ENCODE peak calls at places on chromosomes 11 and 22, in six cellular contexts. E is fibroblast of the aortic adventitia, J is mesothelial cell of epicardium, X is AG04449, V is foreskin fibroblast, L is Calu3. Z is an unnamed sample.

GRCh38 chr22:37940698-37941376 is 12.6 kb downstream of the C22orf23 start:
- DNase-seq in V (peak; percentile 15), X (no peak), J (no peak), L (no peak), E (peak; percentile 17), Z (no peak)

GRCh38 chr11:115244758-115245157 is 259.5 kb downstream of the CADM1 start:
- DNase-seq in E (no peak), V (no peak), X (no peak), J (no peak), L (no peak), Z (no peak)

GRCh38 chr22:28962042-28962554 is 78.7 kb downstream of the ZNRF3 start:
- DNase-seq in V (no peak), J (no peak), X (no peak), L (no peak), E (no peak), Z (no peak)

GRCh38 chr11:96567193-96567592 is 177.4 kb downstream of the JRKL start:
- DNase-seq in X (no peak), J (no peak), E (peak; percentile 10), V (no peak), L (no peak), Z (no peak)

GRCh38 chr11:122791836-122792235 is 46.5 kb upstream of the CRTAM start:
- DNase-seq in E (peak; percentile 67), V (peak; percentile 75), L (no peak), J (no peak), X (no peak), Z (no peak)

GRCh38 chr22:21641795-21642583 is at the start of gene SDF2L1:
- DNase-seq in E (peak; percentile 98), V (peak; percentile 100), X (peak; percentile 91), L (peak; percentile 99), J (peak; percentile 93), Z (peak; percentile 99)

GRCh38 chr11:1005913-1006312 is 30.6 kb downstream of the MUC6 start:
- DNase-seq in L (no peak), E (peak; percentile 27), V (peak; percentile 43), J (no peak), X (no peak), Z (no peak)

GRCh38 chr11:10763766-10764165 is 12.7 kb downstream of the CTR9 start:
- DNase-seq in L (no peak), X (no peak), V (no peak), E (no peak), J (no peak), Z (no peak)

GRCh38 chr11:35349897-35350296 is 69.5 kb downstream of the SLC1A2 start:
- DNase-seq in J (no peak), X (no peak), E (no peak), V (no peak), L (no peak), Z (no peak)

GRCh38 chr11:64268687-64269379 is 15.6 kb downstream of the BAD start:
- DNase-seq in L (peak; percentile 56), E (peak; percentile 86), J (no peak), X (no peak), V (peak; percentile 79), Z (peak; percentile 89)

GRCh38 chr11:103862049-103862826 is 174.2 kb upstream of the DDI1 start:
- DNase-seq in E (no peak), J (no peak), L (no peak), X (no peak), V (no peak), Z (no peak)

GRCh38 chr11:95522871-95523270 is 266.7 kb downstream of the FAM76B start:
- DNase-seq in L (no peak), E (peak; percentile 56), J (no peak), V (peak; percentile 86), X (no peak), Z (no peak)

GRCh38 chr11:111691731-111692130 is 74.5 kb downstream of the PPP2R1B start:
- DNase-seq in E (no peak), J (no peak), L (peak; percentile 38), V (no peak), X (no peak), Z (no peak)

GRCh38 chr11:117930668-117931330 is 1.6 kb upstream of the TMPRSS13 start:
- DNase-seq in L (no peak), X (no peak), V (no peak), E (no peak), J (no peak), Z (no peak)

GRCh38 chr11:37905707-37906417 is 1307.8 kb upstream of the RAG2 start:
- DNase-seq in V (no peak), E (no peak), X (no peak), J (no peak), L (peak; percentile 66), Z (no peak)

GRCh38 chr22:31192513-31192912 is 19.6 kb upstream of the LIMK2 start:
- DNase-seq in J (no peak), L (no peak), E (peak; percentile 76), V (peak; percentile 48), X (peak; percentile 28), Z (no peak)

GRCh38 chr22:46056169-46057041 is 79.4 kb upstream of the WNT7B start:
- DNase-seq in L (no peak), X (no peak), J (no peak), V (peak; percentile 74), E (peak; percentile 77), Z (peak; percentile 77)

DNA sequence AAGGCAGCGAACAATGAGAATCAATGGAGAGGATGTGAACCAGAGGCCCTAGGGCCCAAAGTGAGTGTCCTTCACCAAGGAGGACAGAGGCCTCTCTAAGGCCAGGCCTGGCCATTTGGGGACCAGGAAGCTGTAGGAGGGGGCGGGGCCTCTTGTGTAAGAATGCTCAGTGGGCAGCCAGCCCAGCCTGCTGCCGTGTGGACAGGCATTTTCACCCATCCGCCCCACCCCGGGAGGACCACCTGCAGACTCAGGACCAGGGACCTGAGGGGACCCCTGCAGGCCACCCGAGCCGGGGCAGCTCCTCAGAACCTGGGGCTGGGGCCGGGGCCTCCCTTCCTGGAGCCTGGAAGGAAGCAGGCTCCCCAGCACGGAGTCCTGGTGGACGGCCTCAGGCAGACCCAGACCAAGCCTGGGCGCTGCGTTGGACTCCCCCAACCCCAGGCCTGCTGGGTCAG is 1.7 kb upstream of the TRABD start:
- DNase-seq in E (peak; percentile 61), V (peak; percentile 79), J (no peak), X (no peak), L (peak; percentile 68), Z (no peak)
- TF ChIP-seq CTCF in E (no peak), V (no peak), J (no peak), X (no peak), L (no peak), Z (no peak)

GRCh38 chr11:75107187-75107586 is 10.5 kb upstream of the OR2AT4 start:
- DNase-seq in X (no peak), J (no peak), E (peak; percentile 22), V (peak; percentile 24), L (no peak), Z (no peak)
- TF ChIP-seq CTCF in X (no peak), J (no peak), E (no peak), V (no peak), L (no peak), Z (no peak)

GRCh38 chr11:82539669-82540068 is 194.0 kb downstream of the FAM181B start:
- DNase-seq in E (no peak), X (no peak), J (no peak), L (no peak), V (no peak), Z (no peak)

GRCh38 chr11:82536706-82537105 is 197.0 kb downstream of the FAM181B start:
- DNase-seq in L (no peak), X (no peak), J (no peak), V (no peak), E (no peak), Z (no peak)

GRCh38 chr11:82533628-82534353 is 199.9 kb downstream of the FAM181B start:
- DNase-seq in E (no peak), X (no peak), V (no peak), L (no peak), J (no peak), Z (no peak)
- TF ChIP-seq CTCF in E (no peak), X (no peak), V (no peak), L (no peak), J (no peak), Z (no peak)

GRCh38 chr11:43516316-43516820 is 157.6 kb downstream of the TTC17 start:
- DNase-seq in X (no peak), J (no peak), V (no peak), E (no peak), L (no peak), Z (no peak)

GRCh38 chr11:43511959-43512358 is 153.2 kb downstream of the TTC17 start:
- DNase-seq in X (no peak), J (no peak), E (no peak), V (no peak), L (no peak), Z (no peak)

GRCh38 chr11:43517518-43517917 is 158.8 kb downstream of the TTC17 start:
- DNase-seq in L (no peak), J (no peak), V (no peak), E (no peak), X (no peak), Z (no peak)

GRCh38 chr11:43518407-43519165 is 159.9 kb downstream of the TTC17 start:
- DNase-seq in J (no peak), E (peak; percentile 15), L (no peak), V (peak; percentile 16), X (no peak), Z (no peak)

GRCh38 chr11:43515090-43515489 is 156.4 kb downstream of the TTC17 start:
- DNase-seq in E (no peak), V (no peak), X (no peak), L (no peak), J (no peak), Z (no peak)
- TF ChIP-seq CTCF in E (no peak), V (no peak), X (peak; percentile 18), L (no peak), J (no peak), Z (no peak)

Z was measured in coronary artery.